ENCODE peak calls at places on chromosomes 12 and 14, in four cellular contexts. J is GM23338; L is CD8-positive, alpha-beta memory T cell; G is MG63. I is an unnamed sample.
A peak's percentile ranks its signal among the peaks of the same experiment; 100 is the strongest.

GRCh38 chr12:65685514-65685913 is 138.8 kb upstream of the HMGA2 start:
- DNase-seq in J (peak; percentile 64), L (no peak), G (no peak), I (no peak)

GRCh38 chr14:44154889-44155288 is 352.2 kb downstream of the FSCB start:
- DNase-seq in J (no peak), L (no peak), G (peak; percentile 47), I (no peak)

GRCh38 chr14:90397401-90398314 is 829 bp downstream of the CALM1 start:
- DNase-seq in J (peak; percentile 56), L (peak; percentile 80), G (peak; percentile 72), I (peak; percentile 56)

GRCh38 chr14:69850086-69850735 is 29.0 kb upstream of the SMOC1 start:
- DNase-seq in J (peak; percentile 29), L (no peak), G (peak; percentile 28), I (no peak)

GRCh38 chr14:64879635-64880381 is at the start of gene SPTB:
- DNase-seq in J (peak; percentile 76), L (peak; percentile 37), G (no peak), I (peak; percentile 35)

GRCh38 chr14:105201928-105202513 is 20.9 kb upstream of the NUDT14 start:
- DNase-seq in J (no peak), L (no peak), G (no peak), I (no peak)

GRCh38 chr12:4780624-4781023 is 60.4 kb downstream of the GALNT8 start:
- DNase-seq in J (no peak), L (no peak), G (no peak), I (no peak)

GRCh38 chr14:68231832-68232642 is 412.5 kb downstream of the RAD51B start:
- DNase-seq in J (no peak), L (no peak), G (no peak), I (no peak)

GRCh38 chr12:52130695-52131094 is 51.2 kb downstream of the SMIM41 start:
- DNase-seq in J (peak; percentile 46), L (no peak), G (peak; percentile 50), I (no peak)

GRCh38 chr12:75207338-75208083 is 2.1 kb downstream of the KCNC2 start:
- DNase-seq in J (peak; percentile 68), L (no peak), G (no peak), I (no peak)

GRCh38 chr14:49989980-49990379 is 97.1 kb downstream of the ARF6 start:
- DNase-seq in J (no peak), L (no peak), G (no peak), I (no peak)

GRCh38 chr14:44453433-44454171 is 53.5 kb downstream of the FSCB start:
- DNase-seq in J (no peak), L (no peak), G (peak; percentile 0), I (no peak)

GRCh38 chr12:49706351-49707126 is 666 bp downstream of the FMNL3 start:
- DNase-seq in J (peak; percentile 65), L (no peak), G (peak; percentile 19), I (no peak)

GRCh38 chr12:133130808-133131128 is 341 bp downstream of the ZNF10 start:
- DNase-seq in J (no peak), L (no peak), G (peak; percentile 2), I (no peak)

GRCh38 chr12:4050340-4050739 is 177.1 kb upstream of the PARP11 start:
- DNase-seq in J (no peak), L (no peak), G (no peak), I (no peak)

GRCh38 chr14:34436118-34436905 is 25.7 kb downstream of the SPTSSA start:
- DNase-seq in J (no peak), L (no peak), G (no peak), I (no peak)

GRCh38 chr14:46384611-46385010 is 267.0 kb downstream of the RPL10L start:
- DNase-seq in J (no peak), L (no peak), G (no peak), I (no peak)

GRCh38 chr12:50564240-50564947 is 59.6 kb downstream of the DIP2B start:
- DNase-seq in J (no peak), L (no peak), G (no peak), I (no peak)

GRCh38 chr14:70254476-70254961 is 65.8 kb upstream of the SLC8A3 start:
- DNase-seq in J (peak; percentile 59), L (no peak), G (peak; percentile 43), I (no peak)

GRCh38 chr12:78725951-78726550 is 138.5 kb upstream of the SYT1 start:
- DNase-seq in J (no peak), L (no peak), G (no peak), I (no peak)

GRCh38 chr14:58428011-58428807 is 690 bp downstream of the KIAA0586 start:
- DNase-seq in J (peak; percentile 53), L (peak; percentile 11), G (peak; percentile 2), I (no peak)

GRCh38 chr12:51392556-51393237 is 1.5 kb upstream of the GALNT6 start:
- DNase-seq in J (peak; percentile 87), L (peak; percentile 14), G (no peak), I (no peak)

GRCh38 chr14:34231626-34232025 is 230.4 kb downstream of the SPTSSA start:
- DNase-seq in J (no peak), L (no peak), G (peak; percentile 18), I (no peak)

GRCh38 chr14:55052259-55052930 is 948 bp downstream of the MAPK1IP1L start:
- DNase-seq in J (peak; percentile 39), L (no peak), G (no peak), I (no peak)

GRCh38 chr14:50051106-50051505 is 65.3 kb downstream of the VCPKMT start:
- DNase-seq in J (no peak), L (no peak), G (no peak), I (no peak)

GRCh38 chr12:105522166-105522825 is 191.8 kb downstream of the C12orf75 start:
- DNase-seq in J (no peak), L (no peak), G (no peak), I (no peak)

GRCh38 chr14:55047301-55048053 is 4.0 kb upstream of the MAPK1IP1L start:
- DNase-seq in J (no peak), L (no peak), G (no peak), I (no peak)

GRCh38 chr12:12612403-12612802 is 727 bp downstream of the CREBL2 start:
- DNase-seq in J (peak; percentile 67), L (peak; percentile 33), G (peak; percentile 39), I (no peak)

GRCh38 chr12:39043425-39043824 is 138.0 kb upstream of the CPNE8 start:
- DNase-seq in J (no peak), L (no peak), G (no peak), I (no peak)

GRCh38 chr12:62799126-62799736 is 135.7 kb downstream of the PPM1H start:
- DNase-seq in J (peak; percentile 97), L (peak; percentile 19), G (peak; percentile 48), I (no peak)

GRCh38 chr12:124699878-124700277 is 132.5 kb upstream of the NCOR2 start:
- DNase-seq in J (no peak), L (no peak), G (no peak), I (no peak)

GRCh38 chr14:40053396-40053795 is 621.2 kb upstream of the FBXO33 start:
- DNase-seq in J (peak; percentile 5), L (no peak), G (no peak), I (no peak)

GRCh38 chr12:81077686-81078441 is at the start of gene ACSS3:
- DNase-seq in J (peak; percentile 95), L (no peak), G (peak; percentile 44), I (no peak)

GRCh38 chr14:54762296-54762695 is 140.3 kb downstream of the GCH1 start:
- DNase-seq in J (no peak), L (no peak), G (no peak), I (no peak)

GRCh38 chr14:56794088-56794556 is 16.2 kb downstream of the OTX2 start:
- DNase-seq in J (peak; percentile 90), L (no peak), G (no peak), I (no peak)

GRCh38 chr12:4762773-4763172 is 42.6 kb downstream of the GALNT8 start:
- DNase-seq in J (no peak), L (no peak), G (no peak), I (no peak)

GRCh38 chr12:90712671-90713070 is 242.3 kb downstream of the CCER1 start:
- DNase-seq in J (peak; percentile 13), L (no peak), G (no peak), I (no peak)

GRCh38 chr12:130989391-130989790 is 35.7 kb downstream of the ADGRD1 start:
- DNase-seq in J (no peak), L (no peak), G (no peak), I (no peak)

GRCh38 chr14:93023039-93023438 is 92.7 kb downstream of the ITPK1 start:
- DNase-seq in J (peak; percentile 62), L (no peak), G (no peak), I (no peak)

GRCh38 chr14:26290007-26290530 is 307.8 kb downstream of the NOVA1 start:
- DNase-seq in J (no peak), L (no peak), G (no peak), I (no peak)

GRCh38 chr12:112916270-112916669 is 9.5 kb downstream of the OAS1 start:
- DNase-seq in J (no peak), L (no peak), G (peak; percentile 86), I (no peak)

GRCh38 chr12:112913038-112913688 is 6.4 kb downstream of the OAS1 start:
- DNase-seq in J (no peak), L (no peak), G (no peak), I (no peak)

GRCh38 chr12:112924986-112925385 is 13.3 kb upstream of the OAS3 start:
- DNase-seq in J (no peak), L (no peak), G (no peak), I (no peak)

GRCh38 chr12:112919131-112919530 is 12.4 kb downstream of the OAS1 start:
- DNase-seq in J (no peak), L (no peak), G (no peak), I (no peak)
- H3K36me3 ChIP-seq in J (no peaks in the 10 kb centered on the region), L (peaks cover 23% of the 10 kb centered on the region), G (no peaks in the 10 kb centered on the region), I (peaks cover 39% of the 10 kb centered on the region)

DNA sequence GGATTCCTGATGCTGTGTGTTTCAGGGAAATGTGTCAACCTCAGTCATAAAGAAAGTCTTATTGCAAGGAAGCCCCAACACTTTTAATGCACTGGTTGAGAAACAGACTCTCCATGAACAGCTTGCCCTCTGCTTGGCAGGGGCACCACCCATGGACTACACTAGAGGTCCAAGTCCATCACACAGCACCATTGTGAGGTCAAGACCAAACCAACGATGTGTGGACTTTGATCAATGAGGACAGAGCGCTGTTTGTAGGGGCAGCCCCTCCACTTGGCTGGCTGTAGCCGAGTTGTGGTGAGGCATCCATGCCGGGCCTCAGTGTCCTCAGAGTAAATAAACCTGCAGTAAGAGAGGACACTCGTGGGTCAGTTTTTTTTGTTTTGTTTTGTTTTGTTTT is 29.8 kb downstream of the ZFYVE21 start:
- DNase-seq in J (no peak), L (no peak), G (no peak), I (no peak)
- H3K36me3 ChIP-seq in J (no peaks in the 10 kb centered on the region), L (peaks cover 3% of the 10 kb centered on the region), G (no peaks in the 10 kb centered on the region), I (peaks cover 22% of the 10 kb centered on the region)

GRCh38 chr12:55818140-55818728 is 393 bp downstream of the ORMDL2 start:
- DNase-seq in J (no peak), L (no peak), G (no peak), I (no peak)
- H3K36me3 ChIP-seq in J (peaks cover 30% of the 10 kb centered on the region), L (peaks cover 31% of the 10 kb centered on the region), G (peaks cover 72% of the 10 kb centered on the region), I (peaks cover 43% of the 10 kb centered on the region)

GRCh38 chr12:70398002-70398401 is 31.9 kb downstream of the KCNMB4 start:
- DNase-seq in J (no peak), L (no peak), G (no peak), I (no peak)
- H3K36me3 ChIP-seq in J (peaks cover 6% of the 10 kb centered on the region), L (no peaks in the 10 kb centered on the region), G (no peaks in the 10 kb centered on the region), I (no peaks in the 10 kb centered on the region)

DNA sequence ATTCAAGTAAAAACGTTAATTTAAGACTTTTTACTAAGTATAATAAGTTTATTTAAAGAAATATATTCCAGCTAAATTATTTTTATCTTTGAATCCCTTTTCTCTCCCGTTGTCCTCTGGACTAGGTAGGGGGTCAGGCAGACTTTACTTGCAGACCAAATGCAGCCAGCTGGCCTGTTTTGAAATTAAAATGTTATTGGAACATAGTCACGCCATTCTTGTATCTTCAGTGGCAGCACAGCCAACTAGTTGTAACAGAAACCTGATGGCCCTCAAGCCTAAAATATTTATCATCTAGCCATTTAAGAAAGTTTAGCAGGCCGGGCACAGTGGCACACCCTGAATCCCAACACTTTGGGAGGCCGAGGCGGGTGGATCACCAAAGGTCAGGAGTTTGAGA is 52.7 kb downstream of the BCAT1 start:
- DNase-seq in J (no peak), L (no peak), G (no peak), I (no peak)
- H3K36me3 ChIP-seq in J (peaks cover 6% of the 10 kb centered on the region), L (no peaks in the 10 kb centered on the region), G (peaks cover 16% of the 10 kb centered on the region), I (no peaks in the 10 kb centered on the region)

I was measured in effector memory CD4-positive, alpha-beta T cell.